ENCODE peak calls at places on chromosomes 11 and 22, in seven cellular contexts. One of them, this sample, is unnamed.

GRCh38 chr11:14190992-14191773 is 167.8 kb downstream of the RRAS2 start:
- DNase-seq in OCI-LY7: no peak
- DNase-seq in hepatocyte: no peak
- DNase-seq in HCT116: no peak
- DNase-seq in neural progenitor cell: no peak
- DNase-seq in PC-3: no peak
- DNase-seq in GM23338: peak
- DNase-seq in this sample: peak

GRCh38 chr11:129260750-129261149 is 68.6 kb upstream of the ARHGAP32 start:
- DNase-seq in PC-3: no peak
- DNase-seq in OCI-LY7: no peak
- DNase-seq in hepatocyte: no peak
- DNase-seq in neural progenitor cell: no peak
- DNase-seq in GM23338: no peak
- DNase-seq in HCT116: no peak
- DNase-seq in this sample: no peak

GRCh38 chr22:27801197-27801615 is 350 bp downstream of the MN1 start:
- DNase-seq in hepatocyte: peak
- DNase-seq in PC-3: peak
- DNase-seq in HCT116: no peak
- DNase-seq in OCI-LY7: no peak
- DNase-seq in GM23338: peak
- DNase-seq in neural progenitor cell: peak
- DNase-seq in this sample: no peak

GRCh38 chr11:4187055-4187988 is 92.7 kb downstream of the RRM1 start:
- DNase-seq in PC-3: peak
- DNase-seq in OCI-LY7: peak
- DNase-seq in HCT116: peak
- DNase-seq in GM23338: peak
- DNase-seq in neural progenitor cell: peak
- DNase-seq in hepatocyte: peak
- DNase-seq in this sample: peak

GRCh38 chr22:30275625-30276024 is 9.0 kb upstream of the OSM start:
- DNase-seq in OCI-LY7: peak
- DNase-seq in neural progenitor cell: no peak
- DNase-seq in PC-3: no peak
- DNase-seq in GM23338: no peak
- DNase-seq in HCT116: no peak
- DNase-seq in hepatocyte: no peak
- DNase-seq in this sample: no peak

GRCh38 chr11:130094614-130095013 is 24.9 kb downstream of the APLP2 start:
- DNase-seq in OCI-LY7: no peak
- DNase-seq in PC-3: no peak
- DNase-seq in neural progenitor cell: no peak
- DNase-seq in GM23338: no peak
- DNase-seq in hepatocyte: no peak
- DNase-seq in HCT116: no peak
- DNase-seq in this sample: no peak

GRCh38 chr11:93902921-93903320 is 52.5 kb upstream of the VSTM5 start:
- DNase-seq in neural progenitor cell: no peak
- DNase-seq in hepatocyte: no peak
- DNase-seq in GM23338: no peak
- DNase-seq in PC-3: peak
- DNase-seq in OCI-LY7: no peak
- DNase-seq in HCT116: no peak
- DNase-seq in this sample: no peak

GRCh38 chr22:41197808-41198585 is 7.1 kb upstream of the L3MBTL2 start:
- DNase-seq in PC-3: peak
- DNase-seq in HCT116: no peak
- DNase-seq in GM23338: peak
- DNase-seq in hepatocyte: peak
- DNase-seq in neural progenitor cell: peak
- DNase-seq in OCI-LY7: peak
- DNase-seq in this sample: peak

GRCh38 chr11:75311858-75312288 is 39.6 kb downstream of the ARRB1 start:
- DNase-seq in PC-3: no peak
- DNase-seq in neural progenitor cell: no peak
- DNase-seq in OCI-LY7: no peak
- DNase-seq in HCT116: no peak
- DNase-seq in GM23338: no peak
- DNase-seq in hepatocyte: peak
- DNase-seq in this sample: no peak

GRCh38 chr22:41664490-41664889 is 24.2 kb downstream of the SNU13 start:
- DNase-seq in hepatocyte: no peak
- DNase-seq in HCT116: no peak
- DNase-seq in PC-3: peak
- DNase-seq in GM23338: no peak
- DNase-seq in neural progenitor cell: no peak
- DNase-seq in OCI-LY7: no peak
- DNase-seq in this sample: no peak

GRCh38 chr11:131867457-131868257 is 497.2 kb downstream of the NTM start:
- DNase-seq in HCT116: no peak
- DNase-seq in hepatocyte: peak
- DNase-seq in neural progenitor cell: peak
- DNase-seq in OCI-LY7: peak
- DNase-seq in PC-3: peak
- DNase-seq in GM23338: peak
- DNase-seq in this sample: peak

GRCh38 chr11:103878646-103879045 is 157.8 kb upstream of the DDI1 start:
- DNase-seq in HCT116: no peak
- DNase-seq in OCI-LY7: no peak
- DNase-seq in PC-3: no peak
- DNase-seq in GM23338: no peak
- DNase-seq in hepatocyte: no peak
- DNase-seq in neural progenitor cell: no peak
- DNase-seq in this sample: no peak

GRCh38 chr22:45645526-45646414 is 25.9 kb upstream of the ATXN10 start:
- DNase-seq in neural progenitor cell: peak
- DNase-seq in PC-3: peak
- DNase-seq in hepatocyte: peak
- DNase-seq in OCI-LY7: peak
- DNase-seq in GM23338: peak
- DNase-seq in HCT116: peak
- DNase-seq in this sample: peak

DNA sequence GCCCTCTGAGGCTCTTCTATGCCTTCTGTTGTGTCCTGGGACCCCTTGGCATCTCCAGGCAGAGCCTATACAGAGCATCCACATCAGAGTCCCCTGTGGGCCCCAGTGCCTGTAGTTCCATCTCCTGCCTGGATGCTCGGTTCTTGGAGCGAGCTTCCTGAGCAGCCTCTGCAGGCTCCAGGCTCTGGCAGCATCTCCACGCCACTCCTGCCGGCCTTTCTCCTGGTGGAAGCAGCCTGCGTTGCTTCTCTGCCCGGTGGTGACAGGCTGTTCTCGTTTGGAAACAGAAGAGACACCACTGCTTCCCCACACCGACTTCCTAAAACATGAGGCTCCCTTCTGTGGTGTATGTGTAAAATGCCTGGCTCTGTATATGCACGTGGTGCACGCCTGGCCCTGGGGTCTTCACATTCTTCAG is 52.8 kb downstream of the BCR start:
- DNase-seq in GM23338: peak
- DNase-seq in hepatocyte: no peak
- DNase-seq in neural progenitor cell: no peak
- DNase-seq in OCI-LY7: no peak
- DNase-seq in PC-3: no peak
- DNase-seq in HCT116: no peak
- DNase-seq in this sample: no peak
- TF ChIP-seq CTCF in GM23338: no peak
- TF ChIP-seq CTCF in hepatocyte: no peak
- TF ChIP-seq CTCF in neural progenitor cell: no peak
- TF ChIP-seq CTCF in OCI-LY7: no peak
- TF ChIP-seq CTCF in PC-3: no peak
- TF ChIP-seq CTCF in HCT116: no peak
- TF ChIP-seq CTCF in this sample: no peak

DNA sequence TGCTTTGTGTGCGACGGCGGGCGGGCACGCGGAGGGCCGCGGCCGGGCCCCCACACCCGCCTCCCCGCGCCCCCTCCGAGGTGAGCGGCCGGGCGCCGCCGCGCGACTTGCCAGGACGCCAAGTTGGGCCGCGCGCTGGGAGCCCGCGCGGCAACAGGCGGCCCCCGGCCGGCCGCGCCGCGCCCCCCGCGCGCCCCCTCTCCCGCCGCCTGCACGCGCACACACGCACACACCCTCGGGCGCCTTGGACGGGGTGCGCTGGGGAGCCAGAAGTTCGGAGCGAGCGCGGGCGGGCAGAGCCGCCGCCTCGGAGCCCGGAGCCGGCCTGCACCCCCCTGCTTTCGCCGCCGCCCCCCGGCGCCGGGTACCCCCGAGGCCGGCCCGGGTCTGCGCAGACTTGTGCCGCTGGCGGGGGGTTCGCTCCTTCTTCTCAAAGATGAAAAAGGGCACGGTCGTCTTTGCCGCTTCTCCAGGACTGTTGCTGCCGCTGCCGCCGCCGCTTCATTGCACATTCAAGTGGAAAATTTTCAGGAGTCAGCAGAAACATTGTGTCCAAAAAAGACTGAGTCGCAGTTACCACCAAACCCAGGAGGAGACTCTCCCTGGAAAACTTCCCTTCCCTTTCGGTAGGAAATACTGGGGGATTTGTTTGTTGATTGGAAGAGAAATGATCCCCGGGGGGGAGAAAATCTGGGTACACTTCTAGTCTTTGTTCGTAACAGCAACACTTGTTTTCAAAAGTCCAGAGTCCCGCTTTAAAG is 895 bp downstream of the TEAD1 start:
- DNase-seq in hepatocyte: peak
- DNase-seq in GM23338: peak
- DNase-seq in PC-3: no peak
- DNase-seq in OCI-LY7: peak
- DNase-seq in neural progenitor cell: peak
- DNase-seq in HCT116: no peak
- DNase-seq in this sample: peak
- TF ChIP-seq EZH2phosphoT487 in hepatocyte: no peak
- TF ChIP-seq EZH2phosphoT487 in GM23338: no peak
- TF ChIP-seq EZH2phosphoT487 in PC-3: no peak
- TF ChIP-seq EZH2phosphoT487 in OCI-LY7: peak
- TF ChIP-seq EZH2phosphoT487 in neural progenitor cell: no peak
- TF ChIP-seq EZH2phosphoT487 in HCT116: no peak
- TF ChIP-seq EZH2phosphoT487 in this sample: no peak

DNA sequence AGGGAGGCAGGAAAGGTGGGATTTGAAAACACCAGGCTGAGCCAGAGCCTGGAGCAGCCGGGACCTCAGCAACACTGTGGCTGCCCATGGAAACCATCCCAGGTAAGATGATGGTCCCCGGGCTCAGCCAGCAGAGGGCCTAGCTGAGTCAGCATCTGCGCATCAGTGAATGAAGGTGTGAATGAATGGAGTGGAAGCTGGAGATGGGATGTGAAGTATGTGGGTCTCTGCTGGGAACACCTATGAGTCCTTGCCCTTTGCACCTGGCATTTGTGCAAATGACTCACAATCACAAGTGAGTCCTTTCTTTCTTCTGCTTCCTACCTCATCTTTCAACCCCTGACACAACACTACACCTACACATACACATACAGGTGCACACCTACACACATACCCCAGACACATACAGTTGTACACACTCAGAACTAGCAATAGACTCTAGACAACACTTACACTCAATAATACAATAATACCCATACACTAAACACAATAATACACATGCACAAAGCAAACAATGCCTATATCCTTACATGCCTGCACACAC is 62.8 kb upstream of the PRDM11 start:
- DNase-seq in neural progenitor cell: peak
- DNase-seq in HCT116: no peak
- DNase-seq in OCI-LY7: peak
- DNase-seq in PC-3: peak
- DNase-seq in GM23338: peak
- DNase-seq in hepatocyte: peak
- DNase-seq in this sample: no peak
- TF ChIP-seq CTCF in neural progenitor cell: peak
- TF ChIP-seq CTCF in HCT116: peak
- TF ChIP-seq CTCF in OCI-LY7: peak
- TF ChIP-seq CTCF in PC-3: peak
- TF ChIP-seq CTCF in GM23338: peak
- TF ChIP-seq CTCF in hepatocyte: peak
- TF ChIP-seq CTCF in this sample: peak

DNA sequence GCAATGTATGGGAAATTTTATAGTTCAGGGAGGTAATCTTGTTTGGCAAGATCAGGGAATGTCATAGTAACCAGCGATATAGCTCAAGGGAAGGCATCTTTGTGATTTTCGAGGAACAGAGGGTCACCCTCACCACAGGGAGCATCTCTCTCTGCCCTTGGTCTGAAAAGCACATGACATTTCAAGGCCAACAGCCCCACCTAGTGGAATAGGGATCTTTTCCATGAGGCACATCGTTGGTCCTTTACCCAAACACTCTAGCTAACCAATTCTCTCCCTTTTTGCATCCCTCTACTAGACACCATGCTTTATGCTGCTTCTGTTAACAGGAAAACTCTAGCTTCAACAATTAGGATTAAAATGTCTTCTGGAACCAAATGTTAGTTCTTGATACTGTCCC is 179.0 kb downstream of the GRM5 start:
- DNase-seq in PC-3: peak
- DNase-seq in OCI-LY7: peak
- DNase-seq in GM23338: peak
- DNase-seq in neural progenitor cell: peak
- DNase-seq in HCT116: peak
- DNase-seq in hepatocyte: peak
- DNase-seq in this sample: peak
- TF ChIP-seq EZH2phosphoT487 in PC-3: no peak
- TF ChIP-seq EZH2phosphoT487 in OCI-LY7: no peak
- TF ChIP-seq EZH2phosphoT487 in GM23338: no peak
- TF ChIP-seq EZH2phosphoT487 in neural progenitor cell: no peak
- TF ChIP-seq EZH2phosphoT487 in HCT116: no peak
- TF ChIP-seq EZH2phosphoT487 in hepatocyte: no peak
- TF ChIP-seq EZH2phosphoT487 in this sample: no peak

GRCh38 chr11:106914409-106914808 is 103.9 kb downstream of the GUCY1A2 start:
- DNase-seq in GM23338: no peak
- DNase-seq in neural progenitor cell: no peak
- DNase-seq in OCI-LY7: no peak
- DNase-seq in PC-3: no peak
- DNase-seq in HCT116: no peak
- DNase-seq in hepatocyte: no peak
- DNase-seq in this sample: no peak

GRCh38 chr11:106920899-106921504 is 97.3 kb downstream of the GUCY1A2 start:
- DNase-seq in HCT116: no peak
- DNase-seq in PC-3: no peak
- DNase-seq in OCI-LY7: no peak
- DNase-seq in neural progenitor cell: no peak
- DNase-seq in GM23338: no peak
- DNase-seq in hepatocyte: no peak
- DNase-seq in this sample: no peak

DNA sequence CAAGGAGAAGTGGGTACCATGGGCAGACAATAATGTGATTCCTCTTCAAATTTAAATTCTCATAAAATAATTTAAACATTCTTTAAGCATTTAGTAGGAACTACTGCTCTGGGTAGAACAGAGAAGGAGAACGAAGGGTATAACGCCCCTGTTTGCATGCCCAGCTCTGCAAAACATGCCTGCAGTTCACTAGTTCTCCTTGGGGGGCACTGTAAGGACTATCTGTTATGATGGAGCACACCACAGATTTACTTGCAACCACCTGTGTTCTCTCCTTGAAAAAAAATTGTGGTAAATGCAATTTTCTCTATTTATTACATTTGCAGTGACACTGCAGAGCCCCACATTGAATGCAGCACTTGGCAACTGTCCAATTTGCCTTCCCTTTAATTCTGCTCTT is 100.3 kb downstream of the GUCY1A2 start:
- DNase-seq in PC-3: peak
- DNase-seq in neural progenitor cell: peak
- DNase-seq in HCT116: peak
- DNase-seq in OCI-LY7: peak
- DNase-seq in GM23338: peak
- DNase-seq in hepatocyte: no peak
- DNase-seq in this sample: peak
- TF ChIP-seq CTCF in PC-3: peak
- TF ChIP-seq CTCF in neural progenitor cell: peak
- TF ChIP-seq CTCF in HCT116: no peak
- TF ChIP-seq CTCF in OCI-LY7: peak
- TF ChIP-seq CTCF in GM23338: peak
- TF ChIP-seq CTCF in hepatocyte: peak
- TF ChIP-seq CTCF in this sample: peak